ENCODE peak calls at places on chromosomes 13 and 19, in six cellular contexts. C is left cardiac atrium; W is activated CD4-positive, alpha-beta T cell treated with anti-CD3 and anti-CD28 coated beads for 48 hours; J is CD8-positive, alpha-beta T cell; U is stimulated activated CD4-positive, alpha-beta T cell treated with anti-CD3 and anti-CD28 coated beads, Interleukin-1b, Interleukin-23, amount 100 ng/mL, for 24 hours; V is stimulated activated CD8-positive, alpha-beta memory T cell treated with anti-CD3 and anti-CD28 coated beads, Interleukin-4, amount 100 ng/mL, for 24 hours. M is an unnamed sample.

GRCh38 chr19:8539621-8540149 is 25.7 kb upstream of the ZNF414 start:
- DNase-seq in C (no peak), J (no peak), V (no peak), U (no peak), W (no peak), M (no peak)

GRCh38 chr19:27972291-27973040 is 1240.5 kb downstream of the UQCRFS1 start:
- DNase-seq in U (no peak), C (no peak), J (no peak), W (no peak), V (no peak), M (no peak)

GRCh38 chr13:42753697-42754096 is 27.7 kb upstream of the FAM216B start:
- DNase-seq in V (no peak), U (no peak), W (no peak), J (no peak), C (no peak), M (no peak)

GRCh38 chr13:79451500-79451962 is 29.4 kb upstream of the NDFIP2 start:
- DNase-seq in J (peak), V (peak), C (no peak), W (peak), U (peak), M (no peak)

GRCh38 chr19:11495481-11495880 is 10.2 kb downstream of the ZNF653 start:
- DNase-seq in C (no peak), V (no peak), U (no peak), J (no peak), W (no peak), M (no peak)

GRCh38 chr13:66312312-66313087 is 917.6 kb downstream of the PCDH9 start:
- DNase-seq in U (no peak), J (no peak), W (no peak), C (no peak), V (no peak), M (no peak)

GRCh38 chr13:36345438-36346221 is 564 bp downstream of the SPART start:
- DNase-seq in W (peak), C (peak), U (peak), V (peak), J (no peak), M (peak)

GRCh38 chr13:112714772-112715569 is 25.1 kb downstream of the ATP11A start:
- DNase-seq in W (no peak), V (no peak), J (no peak), U (no peak), C (no peak), M (peak)

GRCh38 chr13:44103721-44104490 is 224.2 kb downstream of the LACC1 start:
- DNase-seq in W (no peak), U (no peak), J (no peak), C (no peak), V (no peak), M (no peak)

GRCh38 chr13:79311456-79311855 is 94.6 kb downstream of the RBM26 start:
- DNase-seq in C (no peak), V (no peak), J (no peak), U (no peak), W (no peak), M (no peak)

GRCh38 chr13:71079638-71080037 is 787.4 kb downstream of the DACH1 start:
- DNase-seq in V (no peak), U (no peak), C (no peak), J (no peak), W (no peak), M (no peak)

GRCh38 chr13:75135325-75135825 is 346.6 kb downstream of the TBC1D4 start:
- DNase-seq in J (no peak), U (no peak), V (no peak), C (no peak), W (no peak), M (no peak)

GRCh38 chr19:51586103-51586728 is 15.1 kb downstream of the ZNF175 start:
- DNase-seq in U (no peak), C (no peak), J (no peak), W (no peak), V (no peak), M (no peak)

GRCh38 chr19:13813147-13813546 is 17.9 kb downstream of the ZSWIM4 start:
- DNase-seq in W (no peak), C (no peak), V (no peak), J (no peak), U (no peak), M (no peak)

GRCh38 chr13:73040479-73040878 is 18.3 kb upstream of the KLF5 start:
- DNase-seq in J (no peak), U (no peak), C (no peak), W (no peak), V (no peak), M (no peak)

GRCh38 chr13:41960195-41960699 is 662 bp downstream of the VWA8 start:
- DNase-seq in J (no peak), V (no peak), W (no peak), C (no peak), U (peak), M (no peak)

GRCh38 chr13:72061613-72062012 is 194.6 kb upstream of the DACH1 start:
- DNase-seq in W (no peak), J (no peak), U (no peak), V (no peak), C (no peak), M (no peak)

GRCh38 chr19:21482863-21483276 is 22.5 kb upstream of the ZNF429 start:
- DNase-seq in C (peak), V (peak), U (peak), J (peak), W (peak), M (peak)

GRCh38 chr19:46692918-46693722 is 23.8 kb downstream of the PRKD2 start:
- DNase-seq in C (no peak), U (no peak), V (no peak), J (no peak), W (no peak), M (no peak)

GRCh38 chr19:41937525-41937924 is 9.3 kb upstream of the ERFL start:
- DNase-seq in J (no peak), U (no peak), C (no peak), W (no peak), V (no peak), M (no peak)

GRCh38 chr13:92640936-92641335 is 585.7 kb upstream of the GPC6 start:
- DNase-seq in V (no peak), C (no peak), U (no peak), W (no peak), J (no peak), M (no peak)

GRCh38 chr19:12656899-12657571 is 9.5 kb downstream of the MAN2B1 start:
- DNase-seq in C (no peak), V (no peak), U (no peak), W (peak), J (no peak), M (no peak)

GRCh38 chr19:53333071-53333465 is 481 bp upstream of the ZNF845 start:
- DNase-seq in W (peak), U (no peak), J (peak), V (peak), C (peak), M (peak)

M was measured in sigmoid colon.